ENCODE peak calls at places on chromosomes 7 and 10, in nine cellular contexts. C, A, J, V, H, T, D, M and U are unnamed samples.
A peak's percentile ranks its signal among the peaks of the same experiment; 100 is the strongest.

GRCh38 chr10:34111179-34111578 is 703.9 kb downstream of the PARD3 start:
- DNase-seq in H (no peak), V (no peak), M (no peak), A (no peak), J (no peak), T (no peak), D (no peak), C (no peak), U (no peak)

GRCh38 chr10:285216-285967 is 150.1 kb downstream of the ZMYND11 start:
- DNase-seq in V (no peak), T (no peak), A (no peak), C (no peak), H (no peak), D (no peak), J (no peak), M (peak; percentile 87), U (no peak)

GRCh38 chr10:31031666-31032514 is at the start of gene ZNF438:
- DNase-seq in C (peak; percentile 92), T (peak; percentile 69), J (peak; percentile 96), M (peak; percentile 73), D (peak; percentile 19), A (peak; percentile 93), H (peak; percentile 95), V (peak; percentile 97), U (peak; percentile 98)

GRCh38 chr7:29883462-29884398 is 77.4 kb downstream of the WIPF3 start:
- DNase-seq in M (no peak), J (no peak), D (no peak), C (no peak), T (no peak), H (no peak), V (no peak), A (no peak), U (no peak)

GRCh38 chr7:90708841-90709317 is 112.8 kb downstream of the CDK14 start:
- DNase-seq in D (no peak), J (no peak), C (peak; percentile 93), M (no peak), V (peak; percentile 31), A (no peak), H (no peak), T (peak; percentile 22), U (no peak)

GRCh38 chr7:128879939-128880746 is 17.5 kb downstream of the ATP6V1F start:
- DNase-seq in A (no peak), M (peak; percentile 55), J (peak; percentile 54), V (peak; percentile 60), H (peak; percentile 65), C (no peak), D (no peak), T (no peak), U (peak; percentile 73)

GRCh38 chr10:51020175-51020574 is 54.1 kb upstream of the PRKG1 start:
- DNase-seq in V (no peak), D (no peak), H (no peak), T (no peak), M (no peak), A (no peak), C (no peak), J (no peak), U (no peak)

GRCh38 chr10:113945075-113945686 is 90.7 kb downstream of the NHLRC2 start:
- DNase-seq in V (no peak), J (peak; percentile 60), H (peak; percentile 85), C (no peak), T (no peak), A (no peak), M (no peak), D (no peak), U (no peak)

GRCh38 chr10:47187592-47187991 is 112.4 kb upstream of the GDF10 start:
- DNase-seq in C (no peak), J (no peak), D (no peak), V (no peak), T (no peak), A (no peak), M (no peak), H (no peak), U (no peak)

GRCh38 chr10:74855027-74855426 is 28.6 kb downstream of the KAT6B start:
- DNase-seq in V (no peak), D (no peak), A (no peak), T (no peak), M (no peak), H (no peak), C (peak; percentile 66), J (no peak), U (no peak)

GRCh38 chr10:71203124-71203523 is 9.2 kb upstream of the UNC5B start:
- DNase-seq in C (no peak), H (no peak), M (no peak), V (no peak), A (no peak), T (no peak), J (no peak), D (no peak), U (no peak)

GRCh38 chr7:101838837-101839483 is 21.5 kb downstream of the CUX1 start:
- DNase-seq in M (no peak), A (no peak), C (no peak), D (no peak), T (no peak), J (no peak), V (no peak), H (no peak), U (peak; percentile 68)

GRCh38 chr7:37354661-37355131 is 94.0 kb downstream of the ELMO1 start:
- DNase-seq in T (no peak), H (no peak), J (no peak), C (no peak), M (no peak), A (peak; percentile 62), D (peak; percentile 90), V (peak; percentile 55), U (peak; percentile 75)

GRCh38 chr10:11532329-11532728 is 79.1 kb downstream of the USP6NL start:
- DNase-seq in H (no peak), M (no peak), V (no peak), J (peak; percentile 45), T (no peak), A (no peak), C (peak; percentile 41), D (no peak), U (no peak)

GRCh38 chr7:140055833-140056232 is 6.9 kb downstream of the PARP12 start:
- DNase-seq in V (no peak), D (no peak), J (no peak), C (no peak), T (no peak), A (no peak), H (no peak), M (no peak), U (no peak)

GRCh38 chr10:124152781-124153600 is 59.6 kb upstream of the CHST15 start:
- DNase-seq in V (no peak), H (peak; percentile 95), J (peak; percentile 92), T (peak; percentile 87), C (peak; percentile 88), A (peak; percentile 22), D (no peak), M (peak; percentile 80), U (no peak)

GRCh38 chr7:130970196-130970595 is 236.2 kb upstream of the KLF14 start:
- DNase-seq in A (no peak), H (no peak), C (no peak), V (no peak), M (no peak), D (no peak), T (no peak), J (no peak), U (no peak)